ENCODE peak calls at places on chromosomes 5 and 9, in eight cellular contexts. F is GM04504; J is M059J; Z is HCT116; I is A549; Q is CD8-positive, alpha-beta memory T cell; H is NCI-H2029; C is Right ventricle myocardium inferior. E is an unnamed sample.

GRCh38 chr5:119537704-119538103 is 85.4 kb downstream of the HSD17B4 start:
- DNase-seq in F (no peak), J (peak), Z (no peak), I (peak), Q (no peak), H (peak), C (no peak), E (peak)

GRCh38 chr5:155872801-155873200 is 454.2 kb upstream of the SGCD start:
- DNase-seq in F (peak), J (peak), Z (no peak), I (no peak), Q (no peak), H (peak), C (no peak), E (no peak)

GRCh38 chr5:11105706-11106105 is 344.7 kb upstream of the DAP start:
- DNase-seq in F (no peak), J (no peak), Z (no peak), I (no peak), Q (no peak), H (no peak), C (no peak), E (no peak)

GRCh38 chr5:40871177-40871576 is 30.0 kb downstream of the CARD6 start:
- DNase-seq in F (no peak), J (peak), Z (no peak), I (no peak), Q (no peak), H (no peak), C (no peak), E (no peak)

GRCh38 chr9:100351508-100351907 is 1.2 kb downstream of the TEX10 start:
- DNase-seq in F (no peak), J (no peak), Z (no peak), I (no peak), Q (no peak), H (no peak), C (no peak), E (no peak)

GRCh38 chr5:3320317-3320865 is 275.2 kb upstream of the IRX1 start:
- DNase-seq in F (no peak), J (peak), Z (no peak), I (no peak), Q (no peak), H (no peak), C (no peak), E (no peak)

GRCh38 chr5:61162832-61163567 is 732 bp upstream of the SMIM15 start:
- DNase-seq in F (no peak), J (peak), Z (no peak), I (peak), Q (no peak), H (no peak), C (no peak), E (no peak)

GRCh38 chr5:14869286-14870164 is 2.1 kb downstream of the ANKH start:
- DNase-seq in F (no peak), J (no peak), Z (no peak), I (no peak), Q (peak), H (no peak), C (no peak), E (no peak)

GRCh38 chr9:89669361-89669842 is 64.6 kb downstream of the GADD45G start:
- DNase-seq in F (no peak), J (no peak), Z (no peak), I (no peak), Q (no peak), H (no peak), C (no peak), E (no peak)

GRCh38 chr5:72013741-72014703 is 93.3 kb upstream of the MAP1B start:
- DNase-seq in F (no peak), J (peak), Z (no peak), I (no peak), Q (no peak), H (peak), C (no peak), E (no peak)